ENCODE peak calls at places on chromosomes 1 and 21, in seven cellular contexts. One of them, this sample, is unnamed.

GRCh38 chr1:210328746-210329488 is at the start of gene HHAT:
- DNase-seq in SJSA1: peak
- DNase-seq in sigmoid colon: peak
- DNase-seq in left ventricle myocardium inferior: peak
- DNase-seq in HepG2: peak
- DNase-seq in tibial artery: peak
- DNase-seq in A549: peak
- DNase-seq in this sample: peak

GRCh38 chr1:210129759-210130158 is 102.8 kb upstream of the SERTAD4 start:
- DNase-seq in SJSA1: no peak
- DNase-seq in sigmoid colon: no peak
- DNase-seq in left ventricle myocardium inferior: no peak
- DNase-seq in HepG2: no peak
- DNase-seq in tibial artery: no peak
- DNase-seq in A549: no peak
- DNase-seq in this sample: no peak

GRCh38 chr1:67314696-67315095 is 7.0 kb downstream of the IL12RB2 start:
- DNase-seq in SJSA1: no peak
- DNase-seq in sigmoid colon: no peak
- DNase-seq in left ventricle myocardium inferior: no peak
- DNase-seq in HepG2: no peak
- DNase-seq in tibial artery: no peak
- DNase-seq in A549: no peak
- DNase-seq in this sample: no peak

GRCh38 chr1:105891308-105891707 is 1165.2 kb upstream of the PRMT6 start:
- DNase-seq in SJSA1: no peak
- DNase-seq in sigmoid colon: no peak
- DNase-seq in left ventricle myocardium inferior: no peak
- DNase-seq in HepG2: no peak
- DNase-seq in tibial artery: no peak
- DNase-seq in A549: no peak
- DNase-seq in this sample: no peak

GRCh38 chr1:171292799-171293198 is 21.2 kb upstream of the FMO4 start:
- DNase-seq in SJSA1: no peak
- DNase-seq in sigmoid colon: no peak
- DNase-seq in left ventricle myocardium inferior: no peak
- DNase-seq in HepG2: no peak
- DNase-seq in tibial artery: no peak
- DNase-seq in A549: no peak
- DNase-seq in this sample: no peak

GRCh38 chr1:101526813-101527212 is 290.0 kb downstream of the S1PR1 start:
- DNase-seq in SJSA1: no peak
- DNase-seq in sigmoid colon: no peak
- DNase-seq in left ventricle myocardium inferior: no peak
- DNase-seq in HepG2: no peak
- DNase-seq in tibial artery: no peak
- DNase-seq in A549: no peak
- DNase-seq in this sample: no peak

GRCh38 chr1:54982739-54983138 is 2.3 kb downstream of the TMEM61 start:
- DNase-seq in SJSA1: no peak
- DNase-seq in sigmoid colon: no peak
- DNase-seq in left ventricle myocardium inferior: no peak
- DNase-seq in HepG2: peak
- DNase-seq in tibial artery: no peak
- DNase-seq in A549: no peak
- DNase-seq in this sample: no peak

GRCh38 chr21:43899307-43900077 is 34.5 kb downstream of the AGPAT3 start:
- DNase-seq in SJSA1: no peak
- DNase-seq in sigmoid colon: peak
- DNase-seq in left ventricle myocardium inferior: no peak
- DNase-seq in HepG2: no peak
- DNase-seq in tibial artery: peak
- DNase-seq in A549: no peak
- DNase-seq in this sample: no peak

GRCh38 chr1:109186704-109187071 is 27.0 kb upstream of the SARS1 start:
- DNase-seq in SJSA1: no peak
- DNase-seq in sigmoid colon: peak
- DNase-seq in left ventricle myocardium inferior: peak
- DNase-seq in HepG2: no peak
- DNase-seq in tibial artery: no peak
- DNase-seq in A549: no peak
- DNase-seq in this sample: peak

GRCh38 chr1:220966874-220967631 is 87.8 kb downstream of the HLX start:
- DNase-seq in SJSA1: no peak
- DNase-seq in sigmoid colon: no peak
- DNase-seq in left ventricle myocardium inferior: no peak
- DNase-seq in HepG2: no peak
- DNase-seq in tibial artery: no peak
- DNase-seq in A549: no peak
- DNase-seq in this sample: no peak

GRCh38 chr21:28136687-28137086 is 856.0 kb downstream of the LTN1 start:
- DNase-seq in SJSA1: no peak
- DNase-seq in sigmoid colon: no peak
- DNase-seq in left ventricle myocardium inferior: no peak
- DNase-seq in HepG2: no peak
- DNase-seq in tibial artery: no peak
- DNase-seq in A549: no peak
- DNase-seq in this sample: no peak

GRCh38 chr21:31917108-31917507 is 44.3 kb downstream of the HUNK start:
- DNase-seq in SJSA1: no peak
- DNase-seq in sigmoid colon: no peak
- DNase-seq in left ventricle myocardium inferior: no peak
- DNase-seq in HepG2: no peak
- DNase-seq in tibial artery: no peak
- DNase-seq in A549: no peak
- DNase-seq in this sample: no peak

GRCh38 chr1:207868252-207868768 is 42.6 kb downstream of the CD34 start:
- DNase-seq in SJSA1: no peak
- DNase-seq in sigmoid colon: peak
- DNase-seq in left ventricle myocardium inferior: peak
- DNase-seq in HepG2: no peak
- DNase-seq in tibial artery: peak
- DNase-seq in A549: no peak
- DNase-seq in this sample: peak

GRCh38 chr1:8506995-8507615 is 189.2 kb downstream of the SLC45A1 start:
- DNase-seq in SJSA1: no peak
- DNase-seq in sigmoid colon: no peak
- DNase-seq in left ventricle myocardium inferior: no peak
- DNase-seq in HepG2: no peak
- DNase-seq in tibial artery: no peak
- DNase-seq in A549: no peak
- DNase-seq in this sample: no peak

GRCh38 chr1:8510041-8510823 is 192.3 kb downstream of the SLC45A1 start:
- DNase-seq in SJSA1: no peak
- DNase-seq in sigmoid colon: peak
- DNase-seq in left ventricle myocardium inferior: no peak
- DNase-seq in HepG2: no peak
- DNase-seq in tibial artery: no peak
- DNase-seq in A549: no peak
- DNase-seq in this sample: no peak

GRCh38 chr1:8506447-8506846 is 188.5 kb downstream of the SLC45A1 start:
- DNase-seq in SJSA1: no peak
- DNase-seq in sigmoid colon: no peak
- DNase-seq in left ventricle myocardium inferior: no peak
- DNase-seq in HepG2: no peak
- DNase-seq in tibial artery: no peak
- DNase-seq in A549: no peak
- DNase-seq in this sample: no peak

GRCh38 chr1:8512504-8512903 is 194.6 kb downstream of the SLC45A1 start:
- DNase-seq in SJSA1: no peak
- DNase-seq in sigmoid colon: no peak
- DNase-seq in left ventricle myocardium inferior: no peak
- DNase-seq in HepG2: no peak
- DNase-seq in tibial artery: no peak
- DNase-seq in A549: no peak
- DNase-seq in this sample: no peak

DNA sequence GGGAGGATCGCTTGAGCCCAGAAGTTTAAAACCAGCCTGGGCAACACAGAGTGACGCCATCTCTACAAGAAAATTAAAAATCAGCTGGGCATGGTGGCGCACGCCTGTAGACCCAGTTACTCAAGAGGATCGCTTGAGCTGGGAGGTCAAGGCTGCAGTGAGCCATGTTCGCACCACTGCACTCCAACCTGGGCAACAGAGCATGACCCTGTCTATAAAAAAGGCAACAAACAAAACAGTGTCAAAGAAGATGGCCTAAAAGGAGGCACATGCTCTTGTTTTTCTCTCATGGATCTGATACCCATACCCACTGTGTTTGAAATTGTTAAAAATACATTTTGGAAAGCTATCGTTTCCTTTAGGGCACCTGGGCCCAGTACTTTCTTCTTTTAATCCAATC is 191.7 kb downstream of the SLC45A1 start:
- DNase-seq in SJSA1: no peak
- DNase-seq in sigmoid colon: no peak
- DNase-seq in left ventricle myocardium inferior: no peak
- DNase-seq in HepG2: no peak
- DNase-seq in tibial artery: no peak
- DNase-seq in A549: no peak
- DNase-seq in this sample: no peak
- H3K27ac ChIP-seq in SJSA1: no peak
- H3K27ac ChIP-seq in sigmoid colon: peak
- H3K27ac ChIP-seq in left ventricle myocardium inferior: peak
- H3K27ac ChIP-seq in HepG2: no peak
- H3K27ac ChIP-seq in tibial artery: peak
- H3K27ac ChIP-seq in A549: no peak
- H3K27ac ChIP-seq in this sample: peak

DNA sequence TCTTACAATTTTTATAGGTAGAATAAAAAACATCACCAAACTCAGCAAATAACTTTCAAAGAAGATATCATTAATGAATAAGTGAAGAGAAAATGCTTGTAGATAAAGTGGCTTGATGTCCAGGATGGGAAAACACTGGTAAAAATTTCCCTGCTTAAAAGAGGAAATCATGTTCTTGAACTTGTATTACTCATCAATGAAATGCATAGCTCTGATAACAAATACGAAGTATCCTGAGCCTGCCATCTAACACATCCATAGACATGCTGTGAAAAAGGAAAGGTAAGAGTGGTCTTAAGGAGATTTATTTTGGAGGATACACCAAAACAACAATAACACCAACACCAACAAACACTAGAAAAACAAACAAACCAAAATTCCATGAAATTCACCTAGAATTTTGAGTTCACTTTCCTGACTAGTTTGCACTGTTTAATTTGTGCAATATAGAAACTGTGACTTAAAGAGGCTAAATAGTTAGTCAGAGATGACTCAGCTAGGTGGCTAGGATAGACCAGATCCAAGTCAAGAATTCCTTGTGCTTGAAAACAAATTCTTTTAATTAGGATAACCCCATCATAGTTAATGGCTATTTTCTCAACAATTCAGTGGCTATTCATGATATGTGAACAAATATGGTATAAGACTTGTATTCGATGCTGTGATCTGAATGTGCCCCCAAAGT is 179.8 kb upstream of the KCNK2 start:
- DNase-seq in SJSA1: no peak
- DNase-seq in sigmoid colon: no peak
- DNase-seq in left ventricle myocardium inferior: no peak
- DNase-seq in HepG2: no peak
- DNase-seq in tibial artery: no peak
- DNase-seq in A549: no peak
- DNase-seq in this sample: no peak
- H3K27ac ChIP-seq in SJSA1: no peak
- H3K27ac ChIP-seq in sigmoid colon: no peak
- H3K27ac ChIP-seq in left ventricle myocardium inferior: no peak
- H3K27ac ChIP-seq in HepG2: no peak
- H3K27ac ChIP-seq in tibial artery: no peak
- H3K27ac ChIP-seq in A549: peak
- H3K27ac ChIP-seq in this sample: no peak

DNA sequence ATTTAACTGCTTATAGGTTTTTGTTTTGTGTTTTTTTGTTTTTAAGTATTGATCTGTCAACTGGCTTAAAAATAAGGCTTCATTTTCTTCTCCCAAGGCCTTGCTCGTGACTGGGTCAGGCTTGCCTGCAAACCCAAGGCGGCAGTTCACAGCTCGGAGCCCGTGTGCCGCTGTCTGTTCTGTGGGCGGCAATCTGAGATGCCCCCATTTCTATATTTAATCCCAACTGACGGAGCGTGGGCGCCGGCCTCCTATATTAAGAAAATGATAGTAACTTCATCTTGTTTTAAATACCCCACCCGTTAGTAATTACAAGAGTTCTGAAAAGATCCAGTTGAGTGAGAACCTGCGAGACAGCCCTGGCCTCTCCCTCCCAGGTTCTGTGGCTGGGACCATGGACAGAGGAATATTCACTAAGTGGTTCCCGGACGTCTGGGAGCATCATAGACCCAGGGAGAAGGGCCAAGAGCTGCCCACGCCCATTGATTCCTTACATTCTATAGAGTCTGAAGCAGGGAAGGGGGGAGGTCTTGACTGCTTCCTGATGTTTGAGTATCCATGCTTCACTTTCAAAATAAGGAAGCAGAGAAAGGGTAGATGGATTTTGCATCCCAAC is 42.6 kb upstream of the GPR153 start:
- DNase-seq in SJSA1: no peak
- DNase-seq in sigmoid colon: no peak
- DNase-seq in left ventricle myocardium inferior: no peak
- DNase-seq in HepG2: no peak
- DNase-seq in tibial artery: no peak
- DNase-seq in A549: no peak
- DNase-seq in this sample: no peak
- H3K27ac ChIP-seq in SJSA1: no peak
- H3K27ac ChIP-seq in sigmoid colon: no peak
- H3K27ac ChIP-seq in left ventricle myocardium inferior: no peak
- H3K27ac ChIP-seq in HepG2: no peak
- H3K27ac ChIP-seq in tibial artery: no peak
- H3K27ac ChIP-seq in A549: no peak
- H3K27ac ChIP-seq in this sample: no peak

GRCh38 chr1:34606504-34606903 is 148.3 kb upstream of the GJB5 start:
- DNase-seq in SJSA1: no peak
- DNase-seq in sigmoid colon: no peak
- DNase-seq in left ventricle myocardium inferior: no peak
- DNase-seq in HepG2: no peak
- DNase-seq in tibial artery: no peak
- DNase-seq in A549: no peak
- DNase-seq in this sample: no peak

GRCh38 chr1:34602907-34603306 is 151.9 kb upstream of the GJB5 start:
- DNase-seq in SJSA1: no peak
- DNase-seq in sigmoid colon: no peak
- DNase-seq in left ventricle myocardium inferior: no peak
- DNase-seq in HepG2: no peak
- DNase-seq in tibial artery: no peak
- DNase-seq in A549: no peak
- DNase-seq in this sample: no peak

GRCh38 chr1:34597877-34598514 is 156.9 kb upstream of the GJB5 start:
- DNase-seq in SJSA1: peak
- DNase-seq in sigmoid colon: no peak
- DNase-seq in left ventricle myocardium inferior: peak
- DNase-seq in HepG2: peak
- DNase-seq in tibial artery: no peak
- DNase-seq in A549: peak
- DNase-seq in this sample: peak

DNA sequence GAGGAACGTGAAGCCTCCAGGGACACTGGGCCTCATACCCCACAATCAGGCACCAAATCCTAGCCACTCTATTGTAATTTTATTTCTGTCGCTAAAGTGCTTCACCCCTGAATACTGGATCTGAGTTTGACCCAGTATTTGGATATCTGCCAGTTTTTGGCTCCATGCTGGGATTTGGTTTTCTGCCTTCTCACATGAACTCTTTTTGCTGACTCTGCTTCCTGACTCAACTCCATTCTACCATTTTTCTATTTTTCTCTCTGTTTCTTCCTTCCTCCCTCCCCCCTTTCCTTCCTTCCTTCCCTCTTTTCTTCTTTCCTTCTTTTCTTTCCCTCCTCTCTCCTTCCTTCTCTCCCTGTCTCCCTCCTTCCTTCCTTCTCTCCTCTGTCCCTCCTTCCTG is 151.3 kb upstream of the GJB5 start:
- DNase-seq in SJSA1: no peak
- DNase-seq in sigmoid colon: no peak
- DNase-seq in left ventricle myocardium inferior: no peak
- DNase-seq in HepG2: no peak
- DNase-seq in tibial artery: no peak
- DNase-seq in A549: no peak
- DNase-seq in this sample: no peak
- H3K27ac ChIP-seq in SJSA1: no peak
- H3K27ac ChIP-seq in sigmoid colon: no peak
- H3K27ac ChIP-seq in left ventricle myocardium inferior: no peak
- H3K27ac ChIP-seq in HepG2: no peak
- H3K27ac ChIP-seq in tibial artery: no peak
- H3K27ac ChIP-seq in A549: no peak
- H3K27ac ChIP-seq in this sample: no peak